ENCODE peak calls at places on chromosomes 6 and 20, in eight cellular contexts. J is IMR-90; N is CD4-positive, alpha-beta memory T cell; X is K562; Q is neural progenitor cell; O is CD4-positive, CD25-positive, alpha-beta regulatory T cell; Y is lung; S is upper lobe of right lung. B is an unnamed sample. For H3K4me1, the result is how much of the 10 kb centered on the place peaks cover.

GRCh38 chr6:124132256-124132655 is 328.6 kb downstream of the NKAIN2 start:
- DNase-seq in J (no peak), N (no peak), X (no peak), Q (no peak), O (no peak), Y (no peak), S (no peak), B (no peak)

GRCh38 chr6:34671801-34672656 is 24.5 kb downstream of the ILRUN start:
- DNase-seq in J (peak), N (peak), X (peak), Q (no peak), O (peak), Y (no peak), S (no peak), B (peak)

GRCh38 chr20:12171927-12172581 is 254.4 kb downstream of the BTBD3 start:
- DNase-seq in J (peak), N (no peak), X (no peak), Q (no peak), O (no peak), Y (no peak), S (no peak), B (no peak)

GRCh38 chr20:36856196-36856595 is 19.7 kb upstream of the TLDC2 start:
- DNase-seq in J (no peak), N (no peak), X (no peak), Q (no peak), O (no peak), Y (no peak), S (no peak), B (no peak)

GRCh38 chr20:49584418-49585382 is 16.8 kb upstream of the PTGIS start:
- DNase-seq in J (no peak), N (no peak), X (no peak), Q (no peak), O (no peak), Y (no peak), S (no peak), B (no peak)

GRCh38 chr6:130434174-130434873 is 68.5 kb downstream of the TMEM200A start:
- DNase-seq in J (peak), N (no peak), X (no peak), Q (peak), O (no peak), Y (no peak), S (no peak), B (no peak)

GRCh38 chr6:42049116-42049809 is 1.1 kb upstream of the TAF8 start:
- DNase-seq in J (no peak), N (no peak), X (peak), Q (no peak), O (peak), Y (peak), S (peak), B (peak)

GRCh38 chr6:33029297-33030184 is 20.1 kb upstream of the HLA-DOA start:
- DNase-seq in J (peak), N (no peak), X (no peak), Q (no peak), O (peak), Y (peak), S (no peak), B (no peak)

GRCh38 chr20:60967431-60968316 is 284.4 kb upstream of the CDH4 start:
- DNase-seq in J (no peak), N (no peak), X (no peak), Q (no peak), O (no peak), Y (no peak), S (no peak), B (no peak)

GRCh38 chr6:128311944-128312570 is 208.3 kb downstream of the PTPRK start:
- DNase-seq in J (no peak), N (no peak), X (no peak), Q (no peak), O (peak), Y (no peak), S (no peak), B (no peak)

GRCh38 chr6:83152913-83153312 is 40.2 kb downstream of the PGM3 start:
- DNase-seq in J (no peak), N (no peak), X (no peak), Q (no peak), O (no peak), Y (no peak), S (no peak), B (no peak)

GRCh38 chr6:44735631-44735963 is 348.1 kb downstream of the CDC5L start:
- DNase-seq in J (peak), N (no peak), X (no peak), Q (no peak), O (no peak), Y (no peak), S (no peak), B (no peak)

GRCh38 chr6:86706449-86706848 is 230.9 kb upstream of the HTR1E start:
- DNase-seq in J (no peak), N (no peak), X (peak), Q (peak), O (no peak), Y (no peak), S (no peak), B (no peak)

GRCh38 chr20:25859649-25860530 is 163.2 kb upstream of the ZNF337 start:
- DNase-seq in J (no peak), N (peak), X (peak), Q (peak), O (peak), Y (peak), S (peak), B (peak)

DNA sequence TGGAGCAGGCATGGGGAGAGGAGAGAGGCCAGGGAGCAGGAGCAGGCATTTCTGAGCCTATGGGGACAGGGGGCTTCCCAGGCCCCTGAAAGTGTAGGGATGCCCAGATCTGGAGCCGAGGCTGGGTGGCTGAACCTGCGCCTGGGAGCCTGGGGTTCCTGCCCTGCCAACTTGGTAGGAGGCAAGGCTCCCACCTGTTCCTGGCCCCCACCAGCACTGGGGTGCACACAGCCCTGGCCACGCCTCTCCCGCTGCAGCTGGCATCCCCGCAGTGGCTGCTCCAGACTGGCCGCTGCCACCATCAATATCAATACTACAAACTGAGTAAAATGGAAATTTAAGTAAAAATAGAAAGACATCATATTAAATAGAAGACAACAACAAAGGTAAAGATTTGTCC is 684.9 kb upstream of the MAP3K7 start:
- DNase-seq in J (no peak), N (no peak), X (no peak), Q (no peak), O (no peak), Y (no peak), S (no peak), B (no peak)
- H3K4me1 ChIP-seq in J (under half), N (under half), X (under half), Q (under half), O (under half), Y (under half), S (under half), B (under half)

GRCh38 chr20:59781236-59781635 is 152.2 kb downstream of the SYCP2 start:
- DNase-seq in J (no peak), N (no peak), X (no peak), Q (no peak), O (no peak), Y (no peak), S (no peak), B (no peak)
- H3K4me3 ChIP-seq in J (no peak), N (no peak), X (no peak), Q (no peak), O (no peak), Y (no peak), S (no peak), B (no peak)

GRCh38 chr6:154319231-154319858 is 37.3 kb downstream of the IPCEF1 start:
- DNase-seq in J (peak), N (no peak), X (no peak), Q (no peak), O (no peak), Y (no peak), S (no peak), B (no peak)
- H3K27ac ChIP-seq in J (peak), N (no peak), X (no peak), Q (no peak), O (no peak), Y (no peak), S (no peak), B (no peak)

GRCh38 chr20:50921783-50922501 is 9.3 kb downstream of the ADNP start:
- DNase-seq in J (no peak), N (no peak), X (no peak), Q (no peak), O (no peak), Y (no peak), S (no peak), B (no peak)
- H3K4me1 ChIP-seq in J (under half), N (half or more), X (under half), Q (under half), O (half or more), Y (under half), S (half or more), B (half or more)

GRCh38 chr6:11224966-11225463 is 7.5 kb downstream of the NEDD9 start:
- DNase-seq in J (no peak), N (no peak), X (no peak), Q (no peak), O (peak), Y (no peak), S (no peak), B (no peak)

GRCh38 chr6:11225990-11226389 is 6.5 kb downstream of the NEDD9 start:
- DNase-seq in J (no peak), N (no peak), X (no peak), Q (no peak), O (no peak), Y (no peak), S (no peak), B (no peak)

GRCh38 chr6:11223296-11223695 is 9.2 kb downstream of the NEDD9 start:
- DNase-seq in J (no peak), N (no peak), X (no peak), Q (no peak), O (no peak), Y (no peak), S (no peak), B (no peak)

GRCh38 chr6:11222385-11223277 is 9.8 kb downstream of the NEDD9 start:
- DNase-seq in J (no peak), N (no peak), X (no peak), Q (no peak), O (peak), Y (no peak), S (no peak), B (no peak)

DNA sequence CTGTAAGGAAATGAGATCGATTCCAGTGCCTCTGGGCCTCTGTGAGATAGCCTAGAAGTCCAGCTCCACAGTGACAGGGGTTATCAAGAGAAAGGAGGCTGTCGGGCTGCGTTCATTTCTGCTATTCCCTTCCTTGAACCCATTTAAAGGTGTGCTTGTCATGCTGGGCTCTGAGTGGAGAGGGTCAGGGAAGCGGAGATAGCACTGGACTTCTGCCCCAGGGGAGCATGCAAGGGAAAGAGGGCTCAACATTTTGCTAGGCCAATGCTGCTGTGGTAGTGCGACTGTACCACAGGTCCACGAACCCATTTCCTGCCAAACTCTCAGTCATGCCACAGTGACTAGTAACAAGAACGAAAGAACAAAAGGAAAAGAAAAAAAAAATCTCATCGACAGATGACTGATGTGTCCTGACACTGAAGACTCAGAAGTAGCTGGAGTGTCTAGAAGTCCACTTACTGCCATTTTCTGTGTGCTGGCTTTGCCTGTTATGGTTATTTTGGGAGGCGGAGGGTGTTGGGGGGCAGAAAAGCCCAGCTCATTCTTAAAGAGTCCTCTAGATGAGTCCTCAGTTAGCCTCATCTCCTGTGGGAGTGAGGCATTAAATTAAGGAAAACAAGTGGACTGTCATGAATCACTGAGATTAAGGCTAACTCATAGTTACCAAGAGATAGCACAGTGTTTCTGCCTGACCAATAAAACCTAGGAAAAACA is 8.1 kb downstream of the NEDD9 start:
- DNase-seq in J (peak), N (peak), X (peak), Q (no peak), O (peak), Y (no peak), S (no peak), B (peak)
- H3K4me3 ChIP-seq in J (no peak), N (no peak), X (no peak), Q (no peak), O (peak), Y (no peak), S (peak), B (no peak)

DNA sequence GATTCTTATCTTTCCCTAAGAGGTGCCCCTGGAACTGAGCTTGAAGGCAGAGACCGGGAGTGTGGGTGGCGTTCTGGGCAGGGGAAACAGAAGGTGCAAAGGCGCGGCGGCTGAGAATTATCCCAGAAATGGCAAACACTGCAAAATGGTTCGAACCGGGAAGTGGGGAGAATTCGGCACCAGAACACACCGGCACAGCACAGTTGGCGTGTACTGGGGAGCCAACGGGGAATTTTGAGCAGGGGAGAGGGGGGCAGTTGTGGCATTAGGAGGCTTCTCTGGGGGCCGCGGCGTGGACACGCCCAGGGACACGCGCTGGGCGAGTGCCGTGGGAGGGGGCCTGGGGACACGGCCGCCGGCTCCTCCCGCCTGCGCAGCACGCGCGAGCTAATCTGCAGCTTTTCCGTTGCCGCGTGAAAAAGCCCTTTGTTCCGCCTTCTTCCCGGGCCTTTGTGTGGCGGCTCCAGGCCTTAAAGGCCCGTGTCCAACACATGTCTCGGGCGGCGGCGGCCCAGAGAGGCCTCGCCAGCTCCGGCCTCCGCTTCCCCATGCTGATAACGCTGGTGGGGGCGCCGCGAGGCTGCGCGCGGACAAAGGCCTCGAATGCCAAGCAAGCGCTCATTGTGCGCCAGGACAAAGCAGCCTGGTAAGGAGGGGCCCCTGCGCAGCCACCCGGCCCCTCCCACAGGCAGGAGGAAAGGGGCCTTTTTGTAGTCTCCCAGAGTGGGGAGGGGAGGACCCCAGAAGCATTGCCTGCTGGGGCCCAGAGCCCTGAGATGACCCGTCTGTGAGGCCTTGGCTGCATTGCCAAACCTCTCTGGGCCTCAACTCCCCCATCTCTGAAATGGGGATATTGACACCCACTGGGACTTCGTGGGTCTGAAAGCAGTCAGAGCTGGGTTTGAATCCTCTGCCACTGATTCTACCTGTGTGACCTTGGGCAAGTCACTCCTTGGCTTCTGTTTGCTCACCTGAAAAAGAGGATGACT is 82.8 kb downstream of the CD40 start:
- DNase-seq in J (no peak), N (no peak), X (peak), Q (peak), O (no peak), Y (no peak), S (no peak), B (no peak)
- H3K27ac ChIP-seq in J (no peak), N (no peak), X (no peak), Q (no peak), O (no peak), Y (no peak), S (no peak), B (no peak)

GRCh38 chr6:37053683-37054082 is 48.2 kb downstream of the FGD2 start:
- DNase-seq in J (no peak), N (no peak), X (no peak), Q (no peak), O (no peak), Y (no peak), S (no peak), B (no peak)
- H3K4me1 ChIP-seq in J (under half), N (under half), X (half or more), Q (under half), O (under half), Y (under half), S (under half), B (under half)

DNA sequence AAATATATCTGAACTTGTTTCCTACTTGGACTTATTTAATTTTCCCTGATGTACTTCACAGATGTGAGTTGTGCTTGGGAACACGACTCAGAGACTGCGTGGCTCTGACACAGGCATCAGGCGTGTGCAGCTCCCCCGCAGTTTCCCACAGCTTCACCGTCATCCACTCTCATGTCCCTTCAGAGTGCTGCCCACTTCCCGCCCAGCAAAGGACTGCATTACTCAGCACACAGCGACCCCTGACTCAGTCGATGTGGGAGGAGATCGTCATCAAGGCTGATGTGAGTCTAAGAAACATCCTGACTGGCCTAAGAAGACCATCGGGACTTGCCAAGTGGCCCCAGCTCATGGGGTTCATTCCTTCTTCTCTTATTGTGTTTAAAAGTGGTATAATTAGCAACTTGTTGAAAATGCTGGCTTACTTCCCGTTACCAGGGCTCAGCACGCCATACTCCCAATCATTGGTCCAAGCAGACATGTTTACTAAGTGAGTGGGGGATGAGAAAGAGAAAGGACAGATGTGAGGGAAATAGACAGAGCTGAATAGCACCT is 539.4 kb upstream of the JARID2 start:
- DNase-seq in J (peak), N (no peak), X (peak), Q (no peak), O (peak), Y (no peak), S (no peak), B (no peak)
- H3K4me3 ChIP-seq in J (no peak), N (no peak), X (no peak), Q (no peak), O (no peak), Y (no peak), S (no peak), B (no peak)

GRCh38 chr20:59405226-59405815 is 104.9 kb downstream of the EDN3 start:
- DNase-seq in J (no peak), N (no peak), X (no peak), Q (peak), O (no peak), Y (no peak), S (no peak), B (no peak)
- H3K27ac ChIP-seq in J (no peak), N (no peak), X (no peak), Q (peak), O (no peak), Y (no peak), S (no peak), B (no peak)